ENCODE peak calls at places on chromosome 13, in seven cellular contexts. One of them, this sample, is unnamed.

GRCh38 chr13:26255717-26256277 is 1.9 kb downstream of the CDK8 start:
- DNase-seq in GM23338: no peak
- DNase-seq in spleen: no peak
- DNase-seq in K562: peak; percentile 15
- DNase-seq in breast epithelium: no peak
- DNase-seq in HCT116: no peak
- DNase-seq in H1: no peak
- DNase-seq in this sample: no peak

GRCh38 chr13:67880916-67881315 is 650.8 kb upstream of the PCDH9 start:
- DNase-seq in breast epithelium: no peak
- DNase-seq in H1: no peak
- DNase-seq in GM23338: no peak
- DNase-seq in HCT116: no peak
- DNase-seq in spleen: no peak
- DNase-seq in K562: no peak
- DNase-seq in this sample: no peak

GRCh38 chr13:98300956-98301641 is 124.0 kb upstream of the RNF113B start:
- DNase-seq in spleen: no peak
- DNase-seq in GM23338: no peak
- DNase-seq in K562: no peak
- DNase-seq in breast epithelium: peak; percentile 76
- DNase-seq in HCT116: no peak
- DNase-seq in H1: no peak
- DNase-seq in this sample: no peak

GRCh38 chr13:98389319-98389718 is 187.6 kb downstream of the STK24 start:
- DNase-seq in H1: no peak
- DNase-seq in breast epithelium: no peak
- DNase-seq in K562: no peak
- DNase-seq in GM23338: no peak
- DNase-seq in spleen: no peak
- DNase-seq in HCT116: no peak
- DNase-seq in this sample: no peak

GRCh38 chr13:23321534-23322241 is 111.8 kb downstream of the SACS start:
- DNase-seq in HCT116: peak; percentile 26
- DNase-seq in K562: no peak
- DNase-seq in GM23338: no peak
- DNase-seq in H1: no peak
- DNase-seq in breast epithelium: no peak
- DNase-seq in spleen: no peak
- DNase-seq in this sample: no peak

GRCh38 chr13:19150712-19151228 is 30.9 kb downstream of the TUBA3C start:
- DNase-seq in K562: no peak
- DNase-seq in HCT116: no peak
- DNase-seq in breast epithelium: no peak
- DNase-seq in GM23338: no peak
- DNase-seq in H1: no peak
- DNase-seq in spleen: no peak
- DNase-seq in this sample: peak; percentile 45

GRCh38 chr13:106561551-106562170 is 6.3 kb downstream of the ARGLU1 start:
- DNase-seq in breast epithelium: no peak
- DNase-seq in K562: no peak
- DNase-seq in HCT116: no peak
- DNase-seq in H1: no peak
- DNase-seq in spleen: no peak
- DNase-seq in GM23338: no peak
- DNase-seq in this sample: no peak

GRCh38 chr13:76942363-76942762 is 5.9 kb upstream of the ACOD1 start:
- DNase-seq in GM23338: no peak
- DNase-seq in spleen: no peak
- DNase-seq in breast epithelium: no peak
- DNase-seq in K562: no peak
- DNase-seq in H1: no peak
- DNase-seq in HCT116: no peak
- DNase-seq in this sample: no peak

GRCh38 chr13:26036383-26036782 is 15.4 kb downstream of the SHISA2 start:
- DNase-seq in breast epithelium: no peak
- DNase-seq in HCT116: no peak
- DNase-seq in K562: no peak
- DNase-seq in GM23338: no peak
- DNase-seq in spleen: no peak
- DNase-seq in H1: no peak
- DNase-seq in this sample: no peak

GRCh38 chr13:82011355-82011754 is 1670.4 kb upstream of the SPRY2 start:
- DNase-seq in GM23338: peak; percentile 74
- DNase-seq in spleen: no peak
- DNase-seq in H1: no peak
- DNase-seq in breast epithelium: no peak
- DNase-seq in K562: no peak
- DNase-seq in HCT116: no peak
- DNase-seq in this sample: no peak

GRCh38 chr13:28313579-28313978 is 175.2 kb downstream of the PAN3 start:
- DNase-seq in GM23338: peak; percentile 82
- DNase-seq in breast epithelium: no peak
- DNase-seq in K562: no peak
- DNase-seq in HCT116: peak; percentile 28
- DNase-seq in H1: no peak
- DNase-seq in spleen: no peak
- DNase-seq in this sample: no peak

GRCh38 chr13:44017756-44018309 is 138.1 kb downstream of the LACC1 start:
- DNase-seq in GM23338: no peak
- DNase-seq in HCT116: no peak
- DNase-seq in spleen: no peak
- DNase-seq in K562: no peak
- DNase-seq in H1: no peak
- DNase-seq in breast epithelium: no peak
- DNase-seq in this sample: no peak

DNA sequence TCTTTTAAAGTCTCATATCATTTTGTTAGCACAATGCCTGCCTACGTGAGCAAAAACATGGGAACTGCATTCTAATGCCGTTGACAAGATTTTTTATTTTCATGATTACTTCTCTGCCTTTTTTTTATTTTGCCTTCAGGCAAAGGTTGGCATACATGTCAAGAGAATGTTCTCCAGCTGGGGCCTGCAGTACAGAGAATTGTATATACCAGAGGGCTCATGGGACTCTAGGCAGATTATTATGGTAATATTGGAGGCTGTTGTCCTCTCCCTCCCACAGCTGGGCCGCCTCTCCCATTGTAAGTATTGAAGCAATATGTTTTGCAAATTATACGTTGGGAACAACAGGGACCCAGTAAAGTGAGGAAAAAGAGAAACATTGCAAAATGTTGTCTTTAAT is 53.9 kb upstream of the OBI1 start:
- DNase-seq in HCT116: no peak
- DNase-seq in breast epithelium: no peak
- DNase-seq in GM23338: peak; percentile 9
- DNase-seq in spleen: no peak
- DNase-seq in K562: no peak
- DNase-seq in H1: no peak
- DNase-seq in this sample: no peak
- TF ChIP-seq POLR2AphosphoS5 in HCT116: no peak
- TF ChIP-seq POLR2AphosphoS5 in breast epithelium: no peak
- TF ChIP-seq POLR2AphosphoS5 in GM23338: no peak
- TF ChIP-seq POLR2AphosphoS5 in spleen: no peak
- TF ChIP-seq POLR2AphosphoS5 in K562: no peak
- TF ChIP-seq POLR2AphosphoS5 in H1: no peak
- TF ChIP-seq POLR2AphosphoS5 in this sample: no peak

DNA sequence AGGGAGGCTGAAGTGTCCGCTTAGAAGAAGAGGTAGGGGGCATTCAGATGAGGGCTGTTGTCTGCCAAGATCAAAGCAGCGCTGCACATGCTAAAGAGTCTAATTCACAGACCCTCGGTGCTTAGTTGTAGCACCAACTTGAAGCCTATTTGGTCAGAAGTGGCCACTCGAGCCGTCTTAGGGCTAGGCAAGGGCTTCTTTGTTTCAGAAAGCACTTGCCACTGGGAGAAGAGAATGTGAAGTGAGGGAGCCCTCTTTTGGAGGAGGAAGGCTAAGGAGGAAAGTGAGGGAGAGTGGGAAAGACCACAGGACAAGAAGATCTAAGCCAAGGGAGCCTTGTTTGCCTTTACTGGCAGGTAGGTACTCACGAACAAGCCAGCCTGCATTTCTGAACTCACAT is 313.4 kb upstream of the TMTC4 start:
- DNase-seq in HCT116: no peak
- DNase-seq in GM23338: peak; percentile 48
- DNase-seq in spleen: no peak
- DNase-seq in H1: no peak
- DNase-seq in K562: no peak
- DNase-seq in breast epithelium: no peak
- DNase-seq in this sample: no peak
- TF ChIP-seq CTCF in HCT116: no peak
- TF ChIP-seq CTCF in GM23338: peak; percentile 79
- TF ChIP-seq CTCF in spleen: no peak
- TF ChIP-seq CTCF in H1: peak; percentile 47
- TF ChIP-seq CTCF in K562: no peak
- TF ChIP-seq CTCF in breast epithelium: no peak
- TF ChIP-seq CTCF in this sample: no peak

DNA sequence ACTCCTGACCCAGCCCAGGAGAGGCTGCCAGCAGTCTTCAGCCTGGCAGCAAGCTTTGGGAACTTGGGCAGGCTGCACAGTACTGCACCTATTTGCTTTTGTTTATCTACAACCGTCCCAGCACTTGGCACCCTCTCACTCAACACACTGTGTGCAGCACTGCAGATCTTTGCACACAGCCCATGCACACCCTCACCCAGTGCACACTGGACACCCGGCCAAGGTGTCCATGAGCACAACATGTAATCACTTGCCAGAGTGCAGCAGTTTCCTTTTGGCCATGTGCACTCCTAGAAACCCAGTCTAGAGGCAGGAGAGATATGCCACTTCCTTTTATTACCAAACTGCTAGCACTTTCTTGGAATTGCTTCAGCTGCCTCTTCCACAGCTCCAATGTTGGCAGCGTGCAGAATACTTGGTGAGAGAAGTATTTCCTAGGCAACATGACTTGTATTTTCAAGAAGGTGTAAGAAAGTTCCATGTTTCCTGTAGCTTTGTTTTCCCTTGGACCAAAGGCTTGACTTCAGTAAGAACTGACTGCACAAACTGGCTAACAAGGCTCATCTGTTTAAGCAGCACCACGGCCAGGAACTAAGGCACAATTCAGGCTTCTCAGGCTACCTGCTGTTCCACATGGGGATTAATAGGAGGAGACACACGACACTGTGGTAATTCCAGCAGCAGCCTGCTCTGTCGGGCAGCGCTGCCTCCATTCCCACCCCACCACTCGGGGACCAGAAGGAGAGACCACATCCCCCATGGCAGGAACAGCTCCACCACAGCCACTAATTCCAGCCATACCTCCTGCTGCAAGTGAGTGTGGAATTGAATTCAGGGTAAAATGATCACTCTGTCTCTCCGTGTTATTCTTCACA is 15.3 kb downstream of the ATP7B start:
- DNase-seq in HCT116: no peak
- DNase-seq in breast epithelium: no peak
- DNase-seq in spleen: no peak
- DNase-seq in GM23338: peak; percentile 33
- DNase-seq in K562: peak; percentile 37
- DNase-seq in H1: no peak
- DNase-seq in this sample: peak; percentile 32
- H3K4me3 ChIP-seq in HCT116: no peak overlapping the region
- H3K4me3 ChIP-seq in breast epithelium: peak overlapping the region; percentile 9
- H3K4me3 ChIP-seq in spleen: no peak overlapping the region
- H3K4me3 ChIP-seq in GM23338: no peak overlapping the region
- H3K4me3 ChIP-seq in K562: peak overlapping the region; percentile 29
- H3K4me3 ChIP-seq in H1: no peak overlapping the region
- H3K4me3 ChIP-seq in this sample: no peak overlapping the region

DNA sequence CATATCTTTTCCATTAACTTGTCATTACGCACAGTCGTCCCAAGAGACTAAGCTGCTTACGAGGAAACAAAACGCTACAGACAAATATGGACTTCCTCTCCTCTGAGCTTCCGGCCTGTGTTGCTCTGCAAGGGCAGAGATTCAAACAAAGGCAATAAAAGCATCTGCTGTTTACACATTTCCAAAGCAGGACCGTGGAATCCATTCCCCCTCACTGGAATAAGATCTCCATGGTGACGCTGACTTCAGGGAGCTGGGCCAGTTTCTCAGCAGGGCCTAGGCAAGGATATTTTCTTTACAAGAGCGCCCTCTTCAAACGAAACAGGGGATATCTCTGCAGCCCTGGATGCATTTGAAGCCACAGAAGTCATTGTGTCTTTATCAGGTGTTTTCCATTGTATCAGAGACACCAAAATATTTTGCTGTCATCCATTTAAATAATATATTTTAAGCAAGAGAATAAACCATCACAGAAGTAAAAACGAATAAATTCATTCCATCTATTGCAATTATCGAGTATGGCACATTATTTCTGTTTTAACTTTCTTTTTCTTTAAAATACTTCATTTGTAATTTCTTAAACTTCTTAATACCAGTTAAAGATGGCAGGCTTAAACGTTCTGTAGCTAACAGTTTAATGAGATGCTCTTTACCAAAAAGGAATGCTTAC is 177.5 kb downstream of the DCLK1 start:
- DNase-seq in GM23338: peak; percentile 92
- DNase-seq in K562: peak; percentile 14
- DNase-seq in H1: peak; percentile 54
- DNase-seq in HCT116: peak; percentile 13
- DNase-seq in spleen: no peak
- DNase-seq in breast epithelium: peak; percentile 57
- DNase-seq in this sample: no peak
- TF ChIP-seq POLR2AphosphoS5 in GM23338: no peak
- TF ChIP-seq POLR2AphosphoS5 in K562: no peak
- TF ChIP-seq POLR2AphosphoS5 in H1: no peak
- TF ChIP-seq POLR2AphosphoS5 in HCT116: no peak
- TF ChIP-seq POLR2AphosphoS5 in spleen: no peak
- TF ChIP-seq POLR2AphosphoS5 in breast epithelium: peak; percentile 56
- TF ChIP-seq POLR2AphosphoS5 in this sample: no peak

DNA sequence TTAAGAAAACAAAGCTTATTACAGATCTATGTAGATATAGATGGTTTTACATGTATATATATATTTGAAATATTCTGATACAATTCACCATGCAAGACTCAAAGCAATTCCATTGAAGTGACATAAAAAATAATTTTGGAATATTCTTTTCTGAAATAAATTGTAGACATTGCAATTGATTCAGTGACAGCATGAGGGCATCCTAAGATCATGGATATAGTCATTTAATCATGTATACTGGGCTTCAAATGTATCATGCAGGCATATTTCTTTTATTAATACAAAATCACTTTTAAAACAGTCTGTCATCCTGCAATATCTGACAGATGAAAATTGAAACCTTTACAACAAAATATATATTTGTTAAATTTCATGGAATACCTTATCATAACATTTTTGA is 286.7 kb upstream of the SLITRK6 start:
- DNase-seq in K562: no peak
- DNase-seq in spleen: no peak
- DNase-seq in breast epithelium: no peak
- DNase-seq in GM23338: no peak
- DNase-seq in HCT116: no peak
- DNase-seq in H1: no peak
- DNase-seq in this sample: no peak
- TF ChIP-seq CTCF in K562: no peak
- TF ChIP-seq CTCF in spleen: no peak
- TF ChIP-seq CTCF in breast epithelium: no peak
- TF ChIP-seq CTCF in GM23338: no peak
- TF ChIP-seq CTCF in HCT116: no peak
- TF ChIP-seq CTCF in H1: no peak
- TF ChIP-seq CTCF in this sample: no peak

GRCh38 chr13:41488124-41488523 is 30.8 kb downstream of the RGCC start:
- DNase-seq in H1: no peak
- DNase-seq in breast epithelium: no peak
- DNase-seq in GM23338: no peak
- DNase-seq in K562: no peak
- DNase-seq in HCT116: no peak
- DNase-seq in spleen: no peak
- DNase-seq in this sample: no peak
- H3K4me3 ChIP-seq in H1: no peak overlapping the region
- H3K4me3 ChIP-seq in breast epithelium: no peak overlapping the region
- H3K4me3 ChIP-seq in GM23338: no peak overlapping the region
- H3K4me3 ChIP-seq in K562: no peak overlapping the region
- H3K4me3 ChIP-seq in HCT116: no peak overlapping the region
- H3K4me3 ChIP-seq in spleen: no peak overlapping the region
- H3K4me3 ChIP-seq in this sample: no peak overlapping the region

This sample was measured in upper lobe of left lung.